ENCODE peak calls at places on chromosome 20, in ten cellular contexts. One of them, this sample, is unnamed.

GRCh38 chr20:38728911-38729642 is 4.8 kb downstream of the SLC32A1 start:
- DNase-seq in right atrium auricular region: no peak
- DNase-seq in mammary epithelial cell: no peak
- DNase-seq in neural crest cell: no peak
- DNase-seq in astrocyte of the spinal cord: no peak
- DNase-seq in stomach: no peak
- DNase-seq in upper lobe of right lung: no peak
- DNase-seq in GM12864: no peak
- DNase-seq in AG09309: no peak
- DNase-seq in foreskin fibroblast: no peak
- DNase-seq in this sample: peak; percentile 88

GRCh38 chr20:50571466-50571865 is 61.3 kb downstream of the PTPN1 start:
- DNase-seq in mammary epithelial cell: no peak
- DNase-seq in astrocyte of the spinal cord: no peak
- DNase-seq in right atrium auricular region: no peak
- DNase-seq in neural crest cell: no peak
- DNase-seq in GM12864: no peak
- DNase-seq in stomach: no peak
- DNase-seq in AG09309: no peak
- DNase-seq in upper lobe of right lung: no peak
- DNase-seq in foreskin fibroblast: no peak
- DNase-seq in this sample: no peak

GRCh38 chr20:25276533-25277050 is 28.7 kb downstream of the PYGB start:
- DNase-seq in right atrium auricular region: no peak
- DNase-seq in GM12864: no peak
- DNase-seq in foreskin fibroblast: no peak
- DNase-seq in astrocyte of the spinal cord: no peak
- DNase-seq in upper lobe of right lung: peak; percentile 48
- DNase-seq in mammary epithelial cell: no peak
- DNase-seq in neural crest cell: no peak
- DNase-seq in AG09309: no peak
- DNase-seq in stomach: peak; percentile 20
- DNase-seq in this sample: no peak

GRCh38 chr20:46545077-46545826 is 5.2 kb downstream of the OCSTAMP start:
- DNase-seq in neural crest cell: no peak
- DNase-seq in stomach: no peak
- DNase-seq in foreskin fibroblast: no peak
- DNase-seq in upper lobe of right lung: no peak
- DNase-seq in AG09309: peak; percentile 14
- DNase-seq in mammary epithelial cell: no peak
- DNase-seq in right atrium auricular region: no peak
- DNase-seq in GM12864: no peak
- DNase-seq in astrocyte of the spinal cord: no peak
- DNase-seq in this sample: no peak

GRCh38 chr20:51624157-51624731 is 81.7 kb upstream of the NFATC2 start:
- DNase-seq in upper lobe of right lung: peak; percentile 68
- DNase-seq in GM12864: no peak
- DNase-seq in neural crest cell: peak; percentile 82
- DNase-seq in astrocyte of the spinal cord: peak; percentile 69
- DNase-seq in right atrium auricular region: no peak
- DNase-seq in AG09309: no peak
- DNase-seq in foreskin fibroblast: peak; percentile 35
- DNase-seq in mammary epithelial cell: peak; percentile 42
- DNase-seq in stomach: peak; percentile 60
- DNase-seq in this sample: peak; percentile 95

GRCh38 chr20:18138639-18139583 is 1.2 kb downstream of the KAT14 start:
- DNase-seq in mammary epithelial cell: no peak
- DNase-seq in right atrium auricular region: no peak
- DNase-seq in neural crest cell: no peak
- DNase-seq in upper lobe of right lung: no peak
- DNase-seq in stomach: no peak
- DNase-seq in GM12864: no peak
- DNase-seq in AG09309: no peak
- DNase-seq in astrocyte of the spinal cord: no peak
- DNase-seq in foreskin fibroblast: no peak
- DNase-seq in this sample: no peak

GRCh38 chr20:14991023-14991422 is 653.6 kb upstream of the FLRT3 start:
- DNase-seq in astrocyte of the spinal cord: no peak
- DNase-seq in stomach: no peak
- DNase-seq in upper lobe of right lung: no peak
- DNase-seq in right atrium auricular region: no peak
- DNase-seq in foreskin fibroblast: peak; percentile 48
- DNase-seq in neural crest cell: no peak
- DNase-seq in mammary epithelial cell: peak; percentile 48
- DNase-seq in AG09309: no peak
- DNase-seq in GM12864: no peak
- DNase-seq in this sample: no peak

GRCh38 chr20:16477632-16478031 is 95.6 kb downstream of the KIF16B start:
- DNase-seq in stomach: no peak
- DNase-seq in GM12864: no peak
- DNase-seq in upper lobe of right lung: no peak
- DNase-seq in neural crest cell: no peak
- DNase-seq in right atrium auricular region: no peak
- DNase-seq in foreskin fibroblast: no peak
- DNase-seq in AG09309: no peak
- DNase-seq in astrocyte of the spinal cord: no peak
- DNase-seq in mammary epithelial cell: no peak
- DNase-seq in this sample: no peak

GRCh38 chr20:13037727-13038126 is 29.0 kb downstream of the SPTLC3 start:
- DNase-seq in upper lobe of right lung: no peak
- DNase-seq in mammary epithelial cell: peak; percentile 23
- DNase-seq in foreskin fibroblast: no peak
- DNase-seq in AG09309: no peak
- DNase-seq in stomach: no peak
- DNase-seq in neural crest cell: no peak
- DNase-seq in GM12864: no peak
- DNase-seq in astrocyte of the spinal cord: no peak
- DNase-seq in right atrium auricular region: no peak
- DNase-seq in this sample: no peak

GRCh38 chr20:52150440-52151258 is 40.9 kb downstream of the ZFP64 start:
- DNase-seq in right atrium auricular region: no peak
- DNase-seq in GM12864: no peak
- DNase-seq in foreskin fibroblast: peak; percentile 23
- DNase-seq in stomach: no peak
- DNase-seq in astrocyte of the spinal cord: peak; percentile 56
- DNase-seq in upper lobe of right lung: no peak
- DNase-seq in AG09309: peak; percentile 7
- DNase-seq in neural crest cell: peak; percentile 23
- DNase-seq in mammary epithelial cell: peak; percentile 26
- DNase-seq in this sample: peak; percentile 58

DNA sequence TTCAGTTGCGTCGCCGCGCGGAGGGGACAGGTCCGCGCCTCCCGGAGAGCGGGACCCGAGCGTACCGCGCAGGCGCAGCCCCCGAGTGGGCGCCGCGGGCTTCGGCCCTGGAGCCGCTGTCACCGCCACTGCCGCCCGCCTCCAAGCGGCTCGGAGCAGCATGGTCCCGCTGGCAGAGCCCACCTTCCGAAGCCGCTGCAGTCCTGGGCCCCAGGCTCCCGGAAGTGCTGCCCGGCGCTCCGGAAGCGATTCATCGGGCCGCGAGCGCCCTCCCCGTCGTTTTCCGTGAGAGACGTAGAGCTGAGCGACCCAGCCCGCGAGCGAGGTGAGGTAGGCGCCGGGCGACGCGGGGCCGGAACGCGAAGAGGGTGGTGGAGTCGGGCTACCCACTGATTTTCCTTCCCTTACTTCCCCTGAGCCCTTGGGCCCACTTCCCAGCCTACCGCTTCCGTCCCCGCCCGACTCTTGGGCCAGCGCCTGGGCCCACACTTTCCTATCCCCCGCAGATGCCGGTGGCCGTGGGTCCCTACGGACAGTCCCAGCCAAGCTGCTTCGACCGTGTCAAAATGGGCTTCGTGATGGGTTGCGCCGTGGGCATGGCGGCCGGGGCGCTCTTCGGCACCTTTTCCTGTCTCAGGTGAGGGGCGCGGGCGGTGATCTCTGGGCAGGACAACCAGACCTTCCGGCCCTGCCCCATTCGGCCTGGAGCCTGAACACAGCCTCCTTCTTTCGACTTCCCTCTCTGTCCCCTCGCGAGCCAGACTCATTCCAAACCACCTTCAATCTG is at the start of the genes NFS1 and ROMO1:
- DNase-seq in upper lobe of right lung: peak; percentile 93
- DNase-seq in mammary epithelial cell: peak; percentile 78
- DNase-seq in foreskin fibroblast: peak; percentile 78
- DNase-seq in neural crest cell: peak; percentile 88
- DNase-seq in astrocyte of the spinal cord: peak; percentile 81
- DNase-seq in GM12864: peak; percentile 44
- DNase-seq in right atrium auricular region: peak; percentile 80
- DNase-seq in AG09309: peak; percentile 11
- DNase-seq in stomach: peak; percentile 86
- DNase-seq in this sample: peak; percentile 96
- TF ChIP-seq CTCF in upper lobe of right lung: peak; percentile 31
- TF ChIP-seq CTCF in mammary epithelial cell: peak; percentile 29
- TF ChIP-seq CTCF in foreskin fibroblast: peak; percentile 9
- TF ChIP-seq CTCF in neural crest cell: peak; percentile 41
- TF ChIP-seq CTCF in astrocyte of the spinal cord: peak; percentile 14
- TF ChIP-seq CTCF in GM12864: peak; percentile 7
- TF ChIP-seq CTCF in right atrium auricular region: no peak
- TF ChIP-seq CTCF in AG09309: peak; percentile 9
- TF ChIP-seq CTCF in stomach: no peak
- TF ChIP-seq CTCF in this sample: no peak

DNA sequence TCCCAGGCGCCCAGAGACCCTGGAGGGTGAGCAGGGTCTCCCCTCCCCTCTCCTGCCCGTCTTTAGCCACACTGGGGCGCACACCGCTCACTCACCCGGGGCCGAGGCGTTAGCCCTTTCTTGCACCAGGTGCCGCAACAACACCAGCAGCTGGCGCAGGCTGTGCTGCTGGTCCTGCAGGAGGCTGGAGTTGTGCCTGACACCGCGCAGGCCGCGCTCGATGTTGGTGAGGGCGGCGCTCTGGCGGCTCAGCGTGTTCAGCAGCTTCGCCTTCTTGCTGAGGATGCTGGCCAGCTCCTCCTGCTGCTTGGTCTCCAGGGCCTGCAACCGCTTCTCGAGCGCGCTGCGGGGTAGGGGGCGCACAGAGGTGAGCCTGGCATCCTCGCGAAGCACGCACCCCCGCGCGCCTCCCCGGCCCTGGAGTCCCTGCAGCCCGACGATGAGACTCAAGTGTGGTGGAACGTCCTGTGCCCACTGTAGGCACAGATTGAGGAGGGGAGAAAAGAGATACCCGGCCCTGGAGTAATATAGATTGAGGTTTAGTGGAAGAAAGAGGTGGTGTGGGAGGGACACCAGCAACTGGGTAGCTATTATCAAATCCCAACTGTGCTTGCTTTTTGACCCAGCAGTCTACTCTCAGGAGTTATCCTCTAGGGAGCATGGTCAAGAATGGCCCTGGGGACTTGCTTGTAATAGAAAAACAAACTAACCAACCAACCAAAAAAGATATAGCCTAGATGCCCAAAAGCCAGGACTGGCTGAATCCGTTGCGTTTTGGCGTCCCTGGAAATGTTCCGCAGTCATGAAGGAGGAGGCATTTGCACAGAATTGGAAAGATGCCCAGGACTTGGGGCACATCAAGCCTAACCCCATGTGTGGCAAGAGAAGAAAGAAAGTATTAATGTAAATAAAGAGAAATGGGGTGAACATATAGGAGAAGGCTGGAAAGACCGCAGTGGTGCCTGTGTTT is 30.9 kb downstream of the ANGPT4 start:
- DNase-seq in AG09309: peak; percentile 8
- DNase-seq in neural crest cell: peak; percentile 28
- DNase-seq in GM12864: no peak
- DNase-seq in mammary epithelial cell: peak; percentile 16
- DNase-seq in stomach: no peak
- DNase-seq in foreskin fibroblast: peak; percentile 14
- DNase-seq in upper lobe of right lung: no peak
- DNase-seq in astrocyte of the spinal cord: peak; percentile 12
- DNase-seq in right atrium auricular region: peak; percentile 77
- DNase-seq in this sample: peak; percentile 96
- TF ChIP-seq CTCF in AG09309: no peak
- TF ChIP-seq CTCF in neural crest cell: peak; percentile 27
- TF ChIP-seq CTCF in GM12864: no peak
- TF ChIP-seq CTCF in mammary epithelial cell: peak; percentile 23
- TF ChIP-seq CTCF in stomach: no peak
- TF ChIP-seq CTCF in foreskin fibroblast: no peak
- TF ChIP-seq CTCF in upper lobe of right lung: peak; percentile 11
- TF ChIP-seq CTCF in astrocyte of the spinal cord: peak; percentile 14
- TF ChIP-seq CTCF in right atrium auricular region: no peak
- TF ChIP-seq CTCF in this sample: peak; percentile 81

DNA sequence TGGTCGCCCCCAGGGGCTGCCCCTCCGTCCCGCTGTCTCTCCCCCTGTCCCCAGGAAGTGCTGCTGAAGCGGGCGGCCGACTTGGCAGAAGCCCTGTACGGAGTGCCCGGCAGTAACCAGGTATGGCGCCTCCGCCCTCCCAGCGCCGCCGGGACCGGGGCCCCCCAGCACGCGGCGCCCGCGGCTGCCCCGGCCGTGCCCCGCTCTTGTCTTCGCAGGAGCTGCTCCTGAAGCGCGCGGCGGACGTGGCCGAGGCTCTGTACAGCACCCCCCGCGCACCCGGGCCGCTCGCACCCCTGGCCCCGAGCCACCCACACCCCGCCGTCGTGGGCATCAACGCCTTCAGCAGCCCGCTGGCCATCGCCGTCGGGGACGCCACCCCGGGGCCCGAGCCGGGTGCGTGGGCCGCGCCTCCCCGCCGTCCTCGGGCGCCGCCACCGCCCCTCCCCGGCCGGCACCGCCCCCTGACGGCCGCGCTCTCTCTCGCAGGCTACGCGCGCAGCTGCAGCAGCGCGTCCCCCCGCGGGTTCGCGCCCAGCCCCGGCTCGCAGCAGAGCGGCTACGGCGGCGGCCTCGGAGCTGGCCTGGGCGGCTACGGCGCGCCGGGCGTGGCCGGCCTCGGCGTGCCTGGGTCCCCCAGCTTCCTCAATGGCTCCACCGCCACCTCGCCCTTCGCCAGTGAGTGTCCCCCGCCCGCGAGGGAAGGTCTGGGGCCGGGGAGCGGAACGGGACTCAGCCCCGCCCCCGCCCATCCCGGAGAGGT is 48.4 kb downstream of the CPXM1 start:
- DNase-seq in neural crest cell: no peak
- DNase-seq in mammary epithelial cell: no peak
- DNase-seq in foreskin fibroblast: peak; percentile 18
- DNase-seq in right atrium auricular region: no peak
- DNase-seq in upper lobe of right lung: peak; percentile 74
- DNase-seq in astrocyte of the spinal cord: no peak
- DNase-seq in stomach: peak; percentile 43
- DNase-seq in AG09309: no peak
- DNase-seq in GM12864: no peak
- DNase-seq in this sample: no peak
- TF ChIP-seq CTCF in neural crest cell: no peak
- TF ChIP-seq CTCF in mammary epithelial cell: no peak
- TF ChIP-seq CTCF in foreskin fibroblast: no peak
- TF ChIP-seq CTCF in right atrium auricular region: peak; percentile 10
- TF ChIP-seq CTCF in upper lobe of right lung: no peak
- TF ChIP-seq CTCF in astrocyte of the spinal cord: no peak
- TF ChIP-seq CTCF in stomach: no peak
- TF ChIP-seq CTCF in AG09309: no peak
- TF ChIP-seq CTCF in GM12864: no peak
- TF ChIP-seq CTCF in this sample: no peak

DNA sequence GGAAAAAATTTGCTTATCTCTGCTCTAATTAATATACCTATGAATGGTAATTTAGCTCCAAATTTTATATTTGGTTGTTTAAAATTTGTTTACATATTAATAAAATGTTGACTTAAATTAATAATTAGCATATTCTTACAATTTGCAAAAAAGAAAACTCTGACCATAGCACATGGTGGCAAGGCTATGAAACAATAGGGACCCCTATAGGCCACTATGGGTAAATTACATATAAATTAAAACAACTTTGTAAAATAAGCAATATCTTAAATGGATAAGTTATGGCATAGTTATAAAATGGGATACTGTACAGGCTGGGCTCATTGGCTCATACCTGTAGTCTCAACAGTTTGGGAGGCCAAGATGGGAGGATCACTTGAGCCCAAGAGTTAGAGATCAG is 76.0 kb downstream of the MKKS start:
- DNase-seq in foreskin fibroblast: no peak
- DNase-seq in right atrium auricular region: no peak
- DNase-seq in stomach: no peak
- DNase-seq in neural crest cell: no peak
- DNase-seq in upper lobe of right lung: no peak
- DNase-seq in astrocyte of the spinal cord: no peak
- DNase-seq in GM12864: no peak
- DNase-seq in AG09309: no peak
- DNase-seq in mammary epithelial cell: no peak
- DNase-seq in this sample: no peak
- TF ChIP-seq CTCF in foreskin fibroblast: peak; percentile 46
- TF ChIP-seq CTCF in right atrium auricular region: no peak
- TF ChIP-seq CTCF in stomach: no peak
- TF ChIP-seq CTCF in neural crest cell: peak; percentile 44
- TF ChIP-seq CTCF in upper lobe of right lung: peak; percentile 24
- TF ChIP-seq CTCF in astrocyte of the spinal cord: peak; percentile 56
- TF ChIP-seq CTCF in GM12864: no peak
- TF ChIP-seq CTCF in AG09309: peak; percentile 49
- TF ChIP-seq CTCF in mammary epithelial cell: peak; percentile 67
- TF ChIP-seq CTCF in this sample: peak; percentile 78

This sample was measured in endodermal cell.